ENCODE peak calls at places on chromosomes 16 and 17, in six cellular contexts. K, T, B, O, E and R are unnamed samples.

GRCh38 chr16:88321635-88322499 is 60.9 kb upstream of the ZNF469 start:
- DNase-seq in O (no peak), B (no peak), K (no peak), T (no peak), E (no peak), R (no peak)

GRCh38 chr17:39744075-39744835 is 6.5 kb downstream of the GRB7 start:
- DNase-seq in T (no peak), K (no peak), E (no peak), B (no peak), O (no peak), R (no peak)

GRCh38 chr16:49464877-49465504 is 91.4 kb downstream of the C16orf78 start:
- DNase-seq in O (no peak), B (no peak), E (no peak), K (no peak), T (no peak), R (no peak)

GRCh38 chr17:29007456-29008455 is 1.9 kb upstream of the SEZ6 start:
- DNase-seq in B (peak), T (no peak), E (no peak), O (peak), K (peak), R (peak)

GRCh38 chr17:6402258-6402657 is 32.7 kb downstream of the AIPL1 start:
- DNase-seq in O (no peak), E (no peak), T (no peak), K (no peak), B (no peak), R (no peak)

GRCh38 chr16:69833791-69834282 is 71.7 kb downstream of the WWP2 start:
- DNase-seq in T (no peak), B (no peak), E (no peak), O (no peak), K (no peak), R (no peak)

GRCh38 chr16:22117666-22118065 is 25.3 kb downstream of the VWA3A start:
- DNase-seq in K (no peak), O (peak), B (peak), T (no peak), E (no peak), R (no peak)

GRCh38 chr16:67456383-67457140 is 24.4 kb downstream of the ATP6V0D1 start:
- DNase-seq in T (no peak), E (peak), O (peak), K (peak), B (no peak), R (no peak)

GRCh38 chr17:5775098-5775497 is 190.8 kb upstream of the NLRP1 start:
- DNase-seq in T (no peak), B (no peak), O (no peak), E (no peak), K (no peak), R (no peak)

GRCh38 chr17:19787733-19788357 is 39.7 kb upstream of the ALDH3A1 start:
- DNase-seq in E (no peak), T (no peak), B (no peak), K (no peak), O (peak), R (no peak)

GRCh38 chr16:60087530-60087929 is 1353.4 kb upstream of the GOT2 start:
- DNase-seq in K (no peak), O (no peak), T (no peak), E (no peak), B (no peak), R (no peak)

GRCh38 chr16:87447323-87447722 is 45.5 kb downstream of the ZCCHC14 start:
- DNase-seq in B (no peak), T (no peak), E (no peak), K (peak), O (no peak), R (no peak)

GRCh38 chr17:58666858-58667267 is 25.0 kb downstream of the TEX14 start:
- DNase-seq in O (peak), T (no peak), K (peak), B (peak), E (peak), R (no peak)

GRCh38 chr17:13835151-13835550 is 233.4 kb upstream of the HS3ST3A1 start:
- DNase-seq in K (peak), B (no peak), E (no peak), O (no peak), T (no peak), R (no peak)

GRCh38 chr17:35947156-35947585 is 3.7 kb upstream of the LYZL6 start:
- DNase-seq in K (peak), O (peak), T (no peak), E (no peak), B (peak), R (no peak)

GRCh38 chr16:86010680-86011141 is 111.7 kb downstream of the IRF8 start:
- DNase-seq in T (no peak), E (no peak), O (no peak), K (no peak), B (no peak), R (no peak)

GRCh38 chr16:3020247-3020603 is at the start of gene TNFRSF12A:
- DNase-seq in O (peak), E (peak), T (peak), K (peak), B (peak), R (no peak)

GRCh38 chr17:78358538-78359215 is 1.2 kb downstream of the SOCS3 start:
- DNase-seq in O (no peak), K (peak), T (no peak), B (no peak), E (no peak), R (no peak)

GRCh38 chr16:66289051-66289680 is 77.3 kb upstream of the CDH5 start:
- DNase-seq in B (no peak), E (no peak), O (no peak), T (no peak), K (no peak), R (no peak)

GRCh38 chr17:27846042-27846655 is 45.8 kb upstream of the NOS2 start:
- DNase-seq in B (no peak), E (no peak), K (no peak), T (no peak), O (no peak), R (no peak)

GRCh38 chr17:65355246-65355645 is 206.2 kb downstream of the AXIN2 start:
- DNase-seq in K (no peak), B (peak), T (no peak), E (no peak), O (no peak), R (no peak)

GRCh38 chr17:4187076-4187475 is 44.1 kb downstream of the CYB5D2 start:
- DNase-seq in E (no peak), O (peak), K (no peak), B (no peak), T (no peak), R (no peak)

GRCh38 chr16:85648070-85648714 is 35.1 kb downstream of the GSE1 start:
- DNase-seq in E (no peak), O (no peak), T (no peak), K (no peak), B (no peak), R (no peak)

GRCh38 chr16:70684146-70685060 is 1.4 kb downstream of the MTSS2 start:
- DNase-seq in B (no peak), O (no peak), K (no peak), T (no peak), E (peak), R (no peak)

GRCh38 chr17:76246080-76247066 is 6.1 kb upstream of the RNF157 start:
- DNase-seq in B (no peak), T (no peak), O (no peak), K (peak), E (no peak), R (no peak)

GRCh38 chr17:76539631-76540271 is at the start of gene PRCD:
- DNase-seq in K (no peak), O (no peak), T (no peak), E (no peak), B (peak), R (no peak)

GRCh38 chr16:165539-166374 is at the start of gene HBM:
- DNase-seq in T (no peak), E (no peak), K (no peak), O (no peak), B (no peak), R (no peak)

GRCh38 chr16:81421536-81421935 is 23.1 kb upstream of the CMIP start:
- DNase-seq in K (no peak), B (no peak), T (no peak), O (no peak), E (no peak), R (no peak)

GRCh38 chr17:18319604-18320256 is 4.6 kb downstream of the SMCR8 start:
- DNase-seq in O (peak), T (peak), K (peak), B (peak), E (no peak), R (peak)

GRCh38 chr16:80743772-80744171 is 60.6 kb downstream of the CDYL2 start:
- DNase-seq in T (no peak), K (no peak), O (no peak), B (peak), E (no peak), R (no peak)

GRCh38 chr17:2137342-2138098 is 82.6 kb downstream of the HIC1 start:
- DNase-seq in T (no peak), B (no peak), K (peak), O (peak), E (no peak), R (peak)

GRCh38 chr16:55567382-55567781 is 898 bp downstream of the CAPNS2 start:
- DNase-seq in O (peak), K (peak), E (no peak), T (no peak), B (no peak), R (no peak)
- H3K4me3 ChIP-seq in O (peak), K (no peak), E (no peak), T (no peak), B (no peak), R (no peak)

GRCh38 chr17:73592531-73592961 is 51.7 kb downstream of the SDK2 start:
- DNase-seq in T (no peak), B (no peak), O (no peak), E (no peak), K (no peak), R (no peak)

GRCh38 chr17:73592079-73592415 is 52.2 kb downstream of the SDK2 start:
- DNase-seq in B (no peak), E (no peak), K (no peak), O (no peak), T (no peak), R (no peak)

GRCh38 chr17:73594025-73594424 is 50.2 kb downstream of the SDK2 start:
- DNase-seq in B (no peak), E (no peak), O (no peak), T (no peak), K (no peak), R (no peak)

GRCh38 chr17:73594598-73594997 is 49.6 kb downstream of the SDK2 start:
- DNase-seq in B (no peak), E (no peak), K (no peak), O (no peak), T (no peak), R (no peak)

DNA sequence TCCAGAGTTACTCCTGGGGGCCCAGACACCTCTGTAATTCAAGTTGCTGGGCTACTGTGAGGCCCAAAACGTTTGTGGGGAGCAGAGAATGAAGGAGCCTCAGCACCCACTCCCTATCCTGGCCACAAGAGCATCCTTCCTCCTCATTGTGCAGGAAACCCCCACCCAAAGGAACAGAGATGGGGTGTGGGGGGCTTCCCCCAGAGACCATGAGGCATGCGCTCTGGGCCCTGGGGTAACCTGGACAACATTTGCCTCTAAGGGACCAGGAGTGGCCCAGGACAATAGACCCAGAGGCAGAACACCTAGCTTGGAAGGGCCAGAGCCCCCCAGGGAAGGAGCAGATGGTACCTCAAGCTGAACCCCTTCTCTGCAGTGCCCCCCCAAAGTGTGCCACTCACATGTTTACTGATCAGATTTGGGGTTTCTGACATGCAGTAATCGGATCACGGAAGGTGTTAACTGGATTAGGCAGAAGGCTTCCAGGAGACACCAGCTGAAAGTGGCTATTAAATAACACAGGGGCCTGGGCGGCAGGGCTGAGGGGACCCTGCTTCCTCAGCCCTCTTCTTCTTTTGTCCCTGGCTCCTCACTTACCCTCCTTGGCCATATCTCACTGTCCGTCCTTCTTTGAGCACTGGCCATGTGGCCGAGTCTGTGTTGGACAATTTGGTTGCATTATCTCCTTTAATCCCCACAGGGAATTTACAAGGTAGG is 50.8 kb downstream of the SDK2 start:
- DNase-seq in B (no peak), K (no peak), O (no peak), E (no peak), T (no peak), R (no peak)
- H3K4me3 ChIP-seq in B (no peak), K (no peak), O (no peak), E (no peak), T (no peak), R (no peak)

DNA sequence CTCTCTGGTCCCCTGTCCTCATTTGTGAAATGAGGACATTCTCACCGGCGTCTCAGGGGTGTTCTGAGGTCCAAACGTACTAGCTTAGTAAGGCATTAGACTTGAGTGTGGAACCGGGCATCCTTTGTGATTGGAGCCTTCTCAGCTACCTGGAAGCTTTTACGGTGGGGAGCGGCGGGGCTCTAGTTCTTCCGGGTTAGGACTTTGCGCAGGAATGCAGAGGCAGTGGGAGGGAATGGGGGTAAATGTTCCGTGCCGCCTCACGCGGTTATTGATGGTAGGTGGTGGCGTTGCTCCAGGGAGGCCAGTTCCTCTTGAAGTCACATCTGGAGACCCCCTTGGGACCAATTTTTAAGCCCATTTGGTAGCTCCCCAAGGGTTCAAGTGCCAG is 113.6 kb downstream of the SNX29 start:
- DNase-seq in O (no peak), T (no peak), B (no peak), E (no peak), K (no peak), R (no peak)
- H3K4me3 ChIP-seq in O (no peak), T (no peak), B (no peak), E (peak), K (peak), R (no peak)

GRCh38 chr16:10828851-10829331 is 10.3 kb upstream of the TVP23A start:
- DNase-seq in O (peak), E (peak), T (peak), K (peak), B (peak), R (peak)
- H3K4me3 ChIP-seq in O (no peak), E (no peak), T (no peak), K (peak), B (no peak), R (no peak)

DNA sequence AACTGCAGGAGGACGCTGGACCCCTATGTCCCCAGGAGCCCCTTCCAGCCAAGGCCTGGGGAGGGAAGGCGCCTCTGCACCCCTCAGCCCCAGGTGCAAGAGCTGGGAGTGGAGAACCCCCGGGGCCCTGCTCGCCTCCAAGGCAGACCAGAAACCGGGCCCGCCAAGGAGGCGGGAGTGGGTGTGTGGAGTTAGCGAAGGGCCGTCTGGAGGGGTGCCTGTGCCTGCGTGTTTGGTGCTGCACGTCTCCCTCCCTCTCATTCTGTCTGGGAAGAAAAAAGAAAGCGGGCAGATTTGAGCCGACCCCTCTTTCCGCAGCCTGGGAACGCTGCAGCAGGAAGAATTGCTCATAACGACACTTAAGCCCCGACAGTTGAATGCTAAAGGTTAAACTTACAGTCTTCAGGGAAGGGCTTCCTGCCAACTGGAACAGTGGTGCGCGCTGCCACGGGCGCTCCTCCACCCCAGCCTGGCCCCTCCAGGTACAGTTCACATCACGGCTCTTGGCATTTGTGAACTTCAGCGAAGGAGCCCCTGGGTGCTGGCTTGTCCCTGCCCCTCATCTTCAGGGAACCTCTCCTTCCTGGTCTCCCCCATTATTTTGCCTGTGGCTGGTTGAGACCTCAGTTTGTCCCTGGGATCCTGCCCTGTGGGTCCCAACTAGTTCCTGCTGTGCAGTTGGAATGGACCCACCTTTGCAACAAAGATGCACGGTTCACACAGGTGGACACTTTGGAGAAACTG is 19.2 kb upstream of the ZFHX3 start:
- DNase-seq in B (no peak), O (peak), K (peak), E (peak), T (no peak), R (no peak)
- H3K4me3 ChIP-seq in B (no peak), O (no peak), K (no peak), E (no peak), T (no peak), R (no peak)

GRCh38 chr17:81097943-81098308 is 63.0 kb downstream of the BAIAP2 start:
- DNase-seq in E (no peak), T (no peak), K (peak), O (peak), B (peak), R (no peak)
- H3K4me3 ChIP-seq in E (no peak), T (no peak), K (peak), O (no peak), B (peak), R (no peak)